ENCODE peak calls at places on chromosomes 7 and 10, in four cellular contexts. B is K562, S is HepG2, U is GM12878. G is an unnamed sample.

GRCh38 chr7:40697653-40698052 is 562.8 kb downstream of the SUGCT start:
- DNase-seq in S (no peak), U (no peak), B (no peak), G (no peak)

GRCh38 chr7:89041240-89041639 is 245.7 kb upstream of the TEX47 start:
- DNase-seq in U (no peak), B (no peak), S (no peak), G (no peak)

GRCh38 chr10:28054211-28054888 is 55.5 kb upstream of the ODAD2 start:
- DNase-seq in U (no peak), B (no peak), S (no peak), G (no peak)

GRCh38 chr10:7306147-7306546 is 104.7 kb downstream of the SFMBT2 start:
- DNase-seq in B (no peak), S (no peak), U (no peak), G (no peak)

GRCh38 chr10:59255463-59255862 is 79.0 kb downstream of the PHYHIPL start:
- DNase-seq in U (no peak), S (no peak), B (no peak), G (no peak)

GRCh38 chr10:15238553-15239335 is 70.3 kb upstream of the NMT2 start:
- DNase-seq in B (no peak), U (no peak), S (no peak), G (no peak)

GRCh38 chr10:121823993-121824463 is 103.8 kb downstream of the ATE1 start:
- DNase-seq in S (peak), B (peak), U (no peak), G (peak)

GRCh38 chr7:75667938-75668337 is 70.8 kb downstream of the HIP1 start:
- DNase-seq in B (no peak), S (no peak), U (no peak), G (no peak)

GRCh38 chr10:77879065-77879464 is 47.5 kb downstream of the DLG5 start:
- DNase-seq in S (no peak), B (no peak), U (no peak), G (no peak)

GRCh38 chr7:140214075-140214684 is 37.4 kb upstream of the KDM7A start:
- DNase-seq in B (no peak), S (peak), U (peak), G (no peak)

GRCh38 chr7:41058986-41059741 is 643.7 kb downstream of the INHBA start:
- DNase-seq in S (no peak), U (no peak), B (no peak), G (no peak)

GRCh38 chr7:5428470-5429252 is 5.0 kb upstream of the TNRC18 start:
- DNase-seq in B (peak), S (peak), U (no peak), G (no peak)

GRCh38 chr7:46247622-46248181 is 326.6 kb upstream of the IGFBP3 start:
- DNase-seq in U (no peak), B (no peak), S (no peak), G (no peak)

GRCh38 chr7:5692112-5692844 is 89.2 kb downstream of the RNF216 start:
- DNase-seq in U (no peak), B (no peak), S (peak), G (no peak)

GRCh38 chr7:70243443-70243842 is 645.2 kb downstream of the AUTS2 start:
- DNase-seq in B (no peak), S (no peak), U (no peak), G (no peak)

DNA sequence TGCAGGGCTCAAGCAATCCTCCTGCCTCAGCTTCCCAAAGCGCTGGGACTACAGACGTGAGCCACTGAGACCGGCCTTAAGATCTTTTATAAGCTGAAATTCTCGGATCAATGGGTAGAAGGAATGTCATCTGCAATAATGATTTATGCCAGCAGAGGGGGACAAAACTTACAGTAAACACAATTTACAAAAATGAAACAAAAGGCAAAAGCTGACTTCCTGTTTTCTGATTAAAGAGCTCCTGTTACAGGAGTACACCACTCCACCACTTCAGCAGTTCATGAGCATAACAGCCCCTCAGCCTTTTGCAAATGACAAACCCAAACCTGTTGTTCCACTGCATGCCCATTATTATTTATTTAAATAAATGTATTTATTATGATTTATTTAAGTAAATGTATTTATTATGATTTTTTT is 88.5 kb upstream of the ATP6V0A4 start:
- DNase-seq in B (peak), U (peak), S (peak), G (peak)
- TF ChIP-seq TARDBP in B (no peak), U (no peak), S (no peak), G (no peak)

GRCh38 chr7:50748472-50748871 is 34.2 kb downstream of the GRB10 start:
- DNase-seq in U (no peak), B (no peak), S (no peak), G (no peak)

GRCh38 chr7:50752422-50752821 is 30.3 kb downstream of the GRB10 start:
- DNase-seq in B (no peak), U (no peak), S (no peak), G (no peak)

GRCh38 chr7:50754684-50755083 is 28.0 kb downstream of the GRB10 start:
- DNase-seq in U (no peak), S (peak), B (no peak), G (no peak)

GRCh38 chr7:50749908-50750307 is 32.8 kb downstream of the GRB10 start:
- DNase-seq in B (no peak), S (no peak), U (no peak), G (no peak)

DNA sequence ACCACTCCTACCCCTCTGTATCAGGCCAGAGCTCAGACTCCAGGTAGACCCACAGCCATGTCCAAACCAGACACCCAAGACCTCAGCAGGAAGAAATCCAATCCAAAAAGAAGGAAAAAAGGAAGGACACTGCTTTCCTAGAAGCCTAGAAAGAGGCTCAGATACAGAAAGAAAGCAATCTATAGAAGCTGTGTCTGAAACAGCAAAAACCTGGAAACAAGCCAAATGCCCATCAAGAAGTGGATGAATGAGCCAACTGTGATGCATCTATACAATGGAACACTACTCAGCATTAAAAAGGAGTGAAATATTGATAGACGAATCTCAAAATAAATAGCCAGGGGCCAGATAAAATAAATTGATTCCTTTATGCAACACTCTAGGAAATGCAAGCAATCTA is 31.6 kb downstream of the GRB10 start:
- DNase-seq in U (no peak), S (no peak), B (no peak), G (no peak)
- TF ChIP-seq TARDBP in U (no peak), S (no peak), B (no peak), G (no peak)

GRCh38 chr10:89062861-89063260 is 72.3 kb downstream of the FAS start:
- DNase-seq in S (no peak), U (no peak), B (peak), G (no peak)
- TF ChIP-seq TARDBP in S (no peak), U (no peak), B (no peak), G (no peak)

GRCh38 chr10:102452672-102453340 is 1.5 kb upstream of the C10orf95 start:
- DNase-seq in U (no peak), B (peak), S (no peak), G (no peak)
- TF ChIP-seq TARDBP in U (no peak), B (no peak), S (no peak), G (no peak)

DNA sequence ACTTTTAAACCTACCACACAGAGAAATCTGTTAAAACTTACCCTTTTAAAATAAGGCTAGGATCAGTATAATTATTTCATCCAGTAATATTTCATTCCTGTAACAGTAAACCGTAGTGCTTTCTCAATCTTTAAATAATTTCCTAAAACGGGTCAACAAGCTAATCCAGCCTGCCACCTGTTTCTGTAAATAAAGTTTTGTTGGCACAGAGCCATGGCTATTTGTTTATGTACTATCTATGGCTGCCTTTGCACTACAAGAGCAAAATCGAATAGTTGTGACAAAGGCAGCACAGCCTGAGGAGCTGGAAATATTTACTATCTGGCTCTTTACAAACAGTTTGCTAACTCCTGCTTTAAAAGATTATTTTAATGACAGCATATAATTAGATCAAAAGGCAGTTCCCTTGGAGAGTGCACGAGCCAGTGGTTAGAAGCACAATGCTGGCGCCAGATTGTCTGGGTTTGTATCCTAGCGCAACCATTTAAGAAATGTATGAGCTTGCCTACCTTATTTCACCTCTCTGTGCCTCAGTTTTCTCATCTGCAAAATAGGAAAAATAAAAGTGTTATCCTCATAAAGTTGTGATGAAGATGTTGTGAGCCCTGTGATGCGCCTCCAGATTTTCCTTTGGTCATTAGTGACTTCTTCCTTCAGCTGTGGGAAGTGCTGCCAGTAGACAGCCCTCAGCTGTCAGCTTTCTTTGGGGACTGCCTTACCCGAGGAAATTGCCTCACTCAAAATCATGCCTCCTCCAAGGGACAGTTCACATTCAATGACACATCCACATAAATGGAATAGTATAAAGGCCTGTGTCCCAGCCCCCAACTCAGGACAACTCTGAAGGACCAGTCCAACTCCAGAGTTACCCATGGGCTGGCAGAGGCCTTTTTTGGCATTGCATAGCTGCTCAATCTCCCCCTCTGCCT is 11.8 kb upstream of the MIOS start:
- DNase-seq in B (no peak), S (no peak), U (no peak), G (no peak)
- TF ChIP-seq TARDBP in B (no peak), S (no peak), U (no peak), G (no peak)

DNA sequence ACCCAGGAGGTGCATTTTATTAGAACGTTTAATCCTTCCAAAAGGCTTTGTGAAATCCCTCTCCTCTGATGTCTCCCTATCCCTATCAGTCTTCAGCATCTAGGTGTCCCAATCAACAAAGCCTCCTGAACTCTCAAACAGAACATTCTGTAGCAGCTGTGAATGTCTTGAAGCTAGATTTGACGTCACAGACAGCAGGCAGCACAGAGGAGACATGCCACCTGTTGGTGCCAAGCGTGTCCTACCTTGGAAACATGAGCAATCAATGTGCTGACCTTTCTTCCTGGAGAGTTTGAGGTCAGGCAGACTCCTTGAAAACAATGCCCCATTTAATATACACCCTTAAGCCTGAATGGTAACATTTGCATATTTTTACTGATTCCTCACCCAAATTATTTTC is 125.4 kb downstream of the RNLS start:
- DNase-seq in B (no peak), U (no peak), S (no peak), G (no peak)
- TF ChIP-seq TARDBP in B (no peak), U (no peak), S (no peak), G (no peak)

GRCh38 chr7:18655969-18656761 is 160.6 kb downstream of the HDAC9 start:
- DNase-seq in S (no peak), B (no peak), U (no peak), G (no peak)
- TF ChIP-seq TARDBP in S (no peak), B (no peak), U (no peak), G (no peak)

GRCh38 chr10:110881247-110881646 is 9.5 kb downstream of the PDCD4 start:
- DNase-seq in S (no peak), U (no peak), B (no peak), G (no peak)

GRCh38 chr10:110883924-110884323 is 12.2 kb downstream of the PDCD4 start:
- DNase-seq in S (no peak), U (no peak), B (peak), G (no peak)

GRCh38 chr10:110885932-110886674 is 14.4 kb downstream of the PDCD4 start:
- DNase-seq in B (peak), U (no peak), S (peak), G (no peak)

GRCh38 chr10:110880012-110880411 is 8.3 kb downstream of the PDCD4 start:
- DNase-seq in S (no peak), U (no peak), B (no peak), G (no peak)

GRCh38 chr10:110881905-110882304 is 10.2 kb downstream of the PDCD4 start:
- DNase-seq in S (no peak), B (no peak), U (no peak), G (no peak)
- TF ChIP-seq TARDBP in S (no peak), B (no peak), U (no peak), G (no peak)

DNA sequence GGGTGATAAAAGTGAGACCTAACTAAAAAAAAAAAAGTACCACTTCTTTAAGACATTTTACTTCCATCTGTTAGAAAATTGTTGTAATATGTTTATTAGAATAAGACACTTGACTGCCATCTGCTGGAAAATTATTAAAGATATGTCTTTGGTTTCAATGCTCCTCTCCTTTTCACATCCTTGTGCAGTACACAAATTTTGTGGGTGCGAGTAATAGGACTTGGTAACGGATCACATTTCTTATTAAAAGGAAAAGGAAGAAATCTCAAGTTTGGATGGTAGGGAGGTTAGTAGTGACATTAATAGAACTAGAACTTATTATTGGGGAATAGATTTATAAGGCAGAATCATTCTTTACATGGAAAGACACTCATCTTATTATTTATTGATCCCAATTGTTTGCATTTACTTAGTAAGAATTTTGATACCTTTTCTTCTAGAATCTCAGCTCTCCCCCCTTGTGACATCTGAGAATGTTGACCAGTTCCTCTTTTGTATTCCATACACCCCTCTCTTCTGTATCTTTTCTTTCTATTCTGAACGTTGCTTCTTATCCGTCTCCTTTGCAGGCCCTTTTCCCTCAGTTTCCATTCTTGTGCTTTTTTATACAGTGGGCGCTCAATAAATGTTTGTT is 43.0 kb upstream of the RPA3 start:
- DNase-seq in U (no peak), S (peak), B (peak), G (no peak)
- TF ChIP-seq TARDBP in U (no peak), S (no peak), B (no peak), G (no peak)

G was measured in HEK293T.